ENCODE peak calls at places on chromosomes 2 and 18, in six cellular contexts. One of them, this sample, is unnamed.

GRCh38 chr2:96533292-96534073 is 3.1 kb upstream of the ARID5A start:
- DNase-seq in cardiac muscle cell: peak
- DNase-seq in GM12865: no peak
- DNase-seq in fibroblast of the aortic adventitia: peak
- DNase-seq in bronchial epithelial cell: peak
- DNase-seq in body of pancreas: peak
- DNase-seq in this sample: no peak

GRCh38 chr2:181311841-181312240 is 145.3 kb upstream of the ITGA4 start:
- DNase-seq in cardiac muscle cell: no peak
- DNase-seq in GM12865: peak
- DNase-seq in fibroblast of the aortic adventitia: no peak
- DNase-seq in bronchial epithelial cell: no peak
- DNase-seq in body of pancreas: no peak
- DNase-seq in this sample: no peak

GRCh38 chr2:64958556-64958955 is 30.6 kb upstream of the SLC1A4 start:
- DNase-seq in cardiac muscle cell: no peak
- DNase-seq in GM12865: no peak
- DNase-seq in fibroblast of the aortic adventitia: no peak
- DNase-seq in bronchial epithelial cell: no peak
- DNase-seq in body of pancreas: no peak
- DNase-seq in this sample: no peak

GRCh38 chr18:34158881-34159690 is 65.6 kb downstream of the NOL4 start:
- DNase-seq in cardiac muscle cell: peak
- DNase-seq in GM12865: peak
- DNase-seq in fibroblast of the aortic adventitia: no peak
- DNase-seq in bronchial epithelial cell: no peak
- DNase-seq in body of pancreas: peak
- DNase-seq in this sample: no peak

GRCh38 chr18:10284571-10285282 is 169.7 kb upstream of the APCDD1 start:
- DNase-seq in cardiac muscle cell: no peak
- DNase-seq in GM12865: no peak
- DNase-seq in fibroblast of the aortic adventitia: no peak
- DNase-seq in bronchial epithelial cell: no peak
- DNase-seq in body of pancreas: no peak
- DNase-seq in this sample: no peak

GRCh38 chr2:27779417-27780055 is 8.0 kb downstream of the MRPL33 start:
- DNase-seq in cardiac muscle cell: no peak
- DNase-seq in GM12865: no peak
- DNase-seq in fibroblast of the aortic adventitia: peak
- DNase-seq in bronchial epithelial cell: no peak
- DNase-seq in body of pancreas: no peak
- DNase-seq in this sample: no peak

GRCh38 chr2:55173422-55174020 is 58.6 kb downstream of the CLHC1 start:
- DNase-seq in cardiac muscle cell: no peak
- DNase-seq in GM12865: no peak
- DNase-seq in fibroblast of the aortic adventitia: no peak
- DNase-seq in bronchial epithelial cell: no peak
- DNase-seq in body of pancreas: no peak
- DNase-seq in this sample: no peak

GRCh38 chr2:203951366-203951902 is 14.9 kb downstream of the ICOS start:
- DNase-seq in cardiac muscle cell: no peak
- DNase-seq in GM12865: no peak
- DNase-seq in fibroblast of the aortic adventitia: no peak
- DNase-seq in bronchial epithelial cell: no peak
- DNase-seq in body of pancreas: no peak
- DNase-seq in this sample: no peak

GRCh38 chr18:22398464-22398863 is 19.3 kb downstream of the CTAGE1 start:
- DNase-seq in cardiac muscle cell: peak
- DNase-seq in GM12865: no peak
- DNase-seq in fibroblast of the aortic adventitia: no peak
- DNase-seq in bronchial epithelial cell: peak
- DNase-seq in body of pancreas: no peak
- DNase-seq in this sample: no peak
- H3K4me3 ChIP-seq in cardiac muscle cell: no peak
- H3K4me3 ChIP-seq in GM12865: no peak
- H3K4me3 ChIP-seq in fibroblast of the aortic adventitia: no peak
- H3K4me3 ChIP-seq in bronchial epithelial cell: no peak
- H3K4me3 ChIP-seq in body of pancreas: no peak
- H3K4me3 ChIP-seq in this sample: no peak

GRCh38 chr18:32454667-32455066 is 16.0 kb downstream of the GAREM1 start:
- DNase-seq in cardiac muscle cell: no peak
- DNase-seq in GM12865: no peak
- DNase-seq in fibroblast of the aortic adventitia: peak
- DNase-seq in bronchial epithelial cell: peak
- DNase-seq in body of pancreas: no peak
- DNase-seq in this sample: peak

GRCh38 chr18:32455346-32455745 is 15.3 kb downstream of the GAREM1 start:
- DNase-seq in cardiac muscle cell: no peak
- DNase-seq in GM12865: no peak
- DNase-seq in fibroblast of the aortic adventitia: peak
- DNase-seq in bronchial epithelial cell: no peak
- DNase-seq in body of pancreas: no peak
- DNase-seq in this sample: no peak

GRCh38 chr18:32461704-32462272 is 8.9 kb downstream of the GAREM1 start:
- DNase-seq in cardiac muscle cell: no peak
- DNase-seq in GM12865: no peak
- DNase-seq in fibroblast of the aortic adventitia: no peak
- DNase-seq in bronchial epithelial cell: no peak
- DNase-seq in body of pancreas: no peak
- DNase-seq in this sample: no peak

DNA sequence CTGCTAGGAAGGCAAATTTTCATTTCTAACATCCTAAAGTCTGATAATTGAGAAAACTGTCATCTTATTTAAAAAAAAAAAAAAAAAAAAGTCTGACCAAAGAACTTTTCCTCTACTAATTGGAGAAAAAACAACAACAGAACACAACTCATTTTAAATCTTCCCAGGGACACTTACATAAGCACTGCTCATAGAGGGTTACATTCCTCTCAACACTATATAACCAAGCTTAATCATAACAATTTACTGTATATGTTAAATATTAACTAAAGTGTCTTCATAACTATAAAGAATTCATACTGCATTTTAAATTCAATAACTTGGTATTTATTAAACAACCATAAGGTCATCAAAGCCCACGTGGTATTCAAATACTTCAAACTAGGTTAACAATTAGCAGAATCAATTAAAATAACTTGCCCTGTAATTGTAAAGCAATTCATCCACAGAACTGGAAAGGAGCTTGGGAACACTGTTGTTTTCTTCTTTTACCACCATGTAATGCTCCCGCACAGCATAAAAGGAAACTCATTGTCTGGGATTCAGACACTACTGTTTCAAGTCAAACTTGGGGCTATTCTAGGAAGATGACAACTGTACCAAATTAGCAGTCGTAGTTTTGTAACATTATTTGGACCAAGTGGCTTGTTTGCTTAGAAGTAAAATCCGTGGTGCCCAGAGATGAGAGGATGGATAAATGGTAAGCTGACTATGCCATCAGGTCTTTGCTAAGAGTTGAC is 10.5 kb downstream of the GAREM1 start:
- DNase-seq in cardiac muscle cell: no peak
- DNase-seq in GM12865: no peak
- DNase-seq in fibroblast of the aortic adventitia: no peak
- DNase-seq in bronchial epithelial cell: no peak
- DNase-seq in body of pancreas: no peak
- DNase-seq in this sample: no peak
- H3K4me3 ChIP-seq in cardiac muscle cell: no peak
- H3K4me3 ChIP-seq in GM12865: no peak
- H3K4me3 ChIP-seq in fibroblast of the aortic adventitia: no peak
- H3K4me3 ChIP-seq in bronchial epithelial cell: no peak
- H3K4me3 ChIP-seq in body of pancreas: no peak
- H3K4me3 ChIP-seq in this sample: no peak

GRCh38 chr2:66962625-66963207 is 434.4 kb upstream of the ETAA1 start:
- DNase-seq in cardiac muscle cell: no peak
- DNase-seq in GM12865: no peak
- DNase-seq in fibroblast of the aortic adventitia: peak
- DNase-seq in bronchial epithelial cell: no peak
- DNase-seq in body of pancreas: no peak
- DNase-seq in this sample: no peak
- H3K4me3 ChIP-seq in cardiac muscle cell: no peak
- H3K4me3 ChIP-seq in GM12865: no peak
- H3K4me3 ChIP-seq in fibroblast of the aortic adventitia: no peak
- H3K4me3 ChIP-seq in bronchial epithelial cell: no peak
- H3K4me3 ChIP-seq in body of pancreas: no peak
- H3K4me3 ChIP-seq in this sample: no peak

GRCh38 chr2:16608661-16609643 is 56.7 kb downstream of the CYRIA start:
- DNase-seq in cardiac muscle cell: peak
- DNase-seq in GM12865: peak
- DNase-seq in fibroblast of the aortic adventitia: peak
- DNase-seq in bronchial epithelial cell: peak
- DNase-seq in body of pancreas: peak
- DNase-seq in this sample: no peak
- H3K4me3 ChIP-seq in cardiac muscle cell: peak
- H3K4me3 ChIP-seq in GM12865: peak
- H3K4me3 ChIP-seq in fibroblast of the aortic adventitia: peak
- H3K4me3 ChIP-seq in bronchial epithelial cell: peak
- H3K4me3 ChIP-seq in body of pancreas: no peak
- H3K4me3 ChIP-seq in this sample: peak

GRCh38 chr18:35347991-35348390 is 3.8 kb upstream of the ZNF24 start:
- DNase-seq in cardiac muscle cell: no peak
- DNase-seq in GM12865: no peak
- DNase-seq in fibroblast of the aortic adventitia: no peak
- DNase-seq in bronchial epithelial cell: no peak
- DNase-seq in body of pancreas: no peak
- DNase-seq in this sample: no peak
- H3K4me3 ChIP-seq in cardiac muscle cell: no peak
- H3K4me3 ChIP-seq in GM12865: no peak
- H3K4me3 ChIP-seq in fibroblast of the aortic adventitia: no peak
- H3K4me3 ChIP-seq in bronchial epithelial cell: no peak
- H3K4me3 ChIP-seq in body of pancreas: no peak
- H3K4me3 ChIP-seq in this sample: no peak

GRCh38 chr2:100818606-100819364 is 1.2 kb upstream of the NPAS2 start:
- DNase-seq in cardiac muscle cell: peak
- DNase-seq in GM12865: no peak
- DNase-seq in fibroblast of the aortic adventitia: peak
- DNase-seq in bronchial epithelial cell: peak
- DNase-seq in body of pancreas: peak
- DNase-seq in this sample: peak
- H3K4me3 ChIP-seq in cardiac muscle cell: peak
- H3K4me3 ChIP-seq in GM12865: no peak
- H3K4me3 ChIP-seq in fibroblast of the aortic adventitia: peak
- H3K4me3 ChIP-seq in bronchial epithelial cell: peak
- H3K4me3 ChIP-seq in body of pancreas: peak
- H3K4me3 ChIP-seq in this sample: peak

GRCh38 chr18:73880387-73880786 is 267.2 kb downstream of the FBXO15 start:
- DNase-seq in cardiac muscle cell: peak
- DNase-seq in GM12865: no peak
- DNase-seq in fibroblast of the aortic adventitia: no peak
- DNase-seq in bronchial epithelial cell: no peak
- DNase-seq in body of pancreas: no peak
- DNase-seq in this sample: no peak
- H3K4me3 ChIP-seq in cardiac muscle cell: no peak
- H3K4me3 ChIP-seq in GM12865: no peak
- H3K4me3 ChIP-seq in fibroblast of the aortic adventitia: no peak
- H3K4me3 ChIP-seq in bronchial epithelial cell: no peak
- H3K4me3 ChIP-seq in body of pancreas: no peak
- H3K4me3 ChIP-seq in this sample: no peak

GRCh38 chr2:5981241-5982055 is 289.3 kb downstream of the SOX11 start:
- DNase-seq in cardiac muscle cell: no peak
- DNase-seq in GM12865: no peak
- DNase-seq in fibroblast of the aortic adventitia: no peak
- DNase-seq in bronchial epithelial cell: no peak
- DNase-seq in body of pancreas: no peak
- DNase-seq in this sample: no peak
- H3K4me3 ChIP-seq in cardiac muscle cell: peak
- H3K4me3 ChIP-seq in GM12865: no peak
- H3K4me3 ChIP-seq in fibroblast of the aortic adventitia: no peak
- H3K4me3 ChIP-seq in bronchial epithelial cell: no peak
- H3K4me3 ChIP-seq in body of pancreas: no peak
- H3K4me3 ChIP-seq in this sample: no peak

This sample was measured in LNCaP clone FGC.